ENCODE peak calls at places on chromosome 18, in nine cellular contexts. U is sigmoid colon, L is A549, X is IMR-90, N is GM12878, K is K562, T is ovary, S is thyroid gland, W is tibial nerve. O is an unnamed sample.

GRCh38 chr18:73645175-73645715 is 502.4 kb downstream of the FBXO15 start:
- DNase-seq in T (no peak), L (no peak), X (peak; percentile 77), N (no peak), U (no peak), K (no peak), S (no peak), W (no peak), O (no peak)

GRCh38 chr18:44098551-44099098 is 582.1 kb upstream of the SETBP1 start:
- DNase-seq in W (no peak), L (no peak), S (no peak), U (no peak), T (no peak), K (no peak), X (peak; percentile 17), N (no peak), O (no peak)

GRCh38 chr18:67766930-67767329 is 250.4 kb upstream of the DSEL start:
- DNase-seq in W (no peak), S (no peak), T (no peak), K (no peak), X (peak; percentile 99), L (no peak), U (no peak), N (peak; percentile 5), O (no peak)

GRCh38 chr18:76977108-76977621 is 154.8 kb downstream of the ZNF236 start:
- DNase-seq in T (peak; percentile 9), W (no peak), L (no peak), K (no peak), N (no peak), U (no peak), X (no peak), S (peak; percentile 63), O (no peak)

GRCh38 chr18:44957025-44957424 is 276.3 kb downstream of the SETBP1 start:
- DNase-seq in W (no peak), S (no peak), T (no peak), K (no peak), N (no peak), L (no peak), U (no peak), X (no peak), O (no peak)

GRCh38 chr18:46250084-46250811 is 146.1 kb downstream of the HAUS1 start:
- DNase-seq in T (no peak), K (peak; percentile 25), U (no peak), W (no peak), X (peak; percentile 92), N (peak; percentile 92), L (no peak), S (peak; percentile 47), O (no peak)

GRCh38 chr18:25923193-25923592 is 167.2 kb downstream of the SS18 start:
- DNase-seq in T (no peak), N (no peak), W (no peak), S (no peak), X (no peak), U (no peak), L (no peak), K (no peak), O (no peak)

GRCh38 chr18:50297621-50298442 is 10.3 kb upstream of the CXXC1 start:
- DNase-seq in L (no peak), X (peak; percentile 61), N (peak; percentile 69), U (peak; percentile 85), T (peak; percentile 61), S (peak; percentile 78), W (peak; percentile 56), K (no peak), O (peak; percentile 60)

GRCh38 chr18:62876106-62876505 is 160.8 kb downstream of the PHLPP1 start:
- DNase-seq in L (no peak), K (no peak), X (no peak), N (no peak), T (no peak), U (no peak), W (no peak), S (no peak), O (no peak)

GRCh38 chr18:75422341-75422910 is 5.1 kb downstream of the SMIM21 start:
- DNase-seq in S (no peak), L (no peak), T (no peak), U (no peak), N (no peak), W (no peak), X (peak; percentile 23), K (no peak), O (no peak)

GRCh38 chr18:23884712-23885375 is 129.7 kb upstream of the TTC39C start:
- DNase-seq in X (no peak), T (peak; percentile 30), U (peak; percentile 72), K (no peak), L (no peak), S (peak; percentile 35), W (peak; percentile 34), N (no peak), O (no peak)

GRCh38 chr18:74265546-74266098 is 26.1 kb downstream of the CYB5A start:
- DNase-seq in W (no peak), K (no peak), T (no peak), U (no peak), N (no peak), S (no peak), L (no peak), X (no peak), O (no peak)

GRCh38 chr18:64244571-64244970 is 95.7 kb upstream of the LINC00305 start:
- DNase-seq in X (no peak), S (no peak), K (no peak), T (no peak), U (no peak), L (no peak), N (no peak), W (no peak), O (no peak)

GRCh38 chr18:49848115-49848514 is 34.8 kb upstream of the ACAA2 start:
- DNase-seq in S (no peak), W (no peak), U (no peak), T (no peak), L (no peak), K (no peak), X (no peak), N (no peak), O (no peak)

GRCh38 chr18:48007955-48008701 is 77.7 kb upstream of the SMAD2 start:
- DNase-seq in U (peak; percentile 73), X (no peak), N (no peak), K (peak; percentile 77), W (no peak), T (peak; percentile 73), S (peak; percentile 78), L (peak; percentile 71), O (peak; percentile 32)
- TF ChIP-seq POLR2A in U (no peak), X (no peak), N (no peak), K (no peak), W (no peak), T (no peak), S (no peak), L (peak; percentile 52), O (no peak)

DNA sequence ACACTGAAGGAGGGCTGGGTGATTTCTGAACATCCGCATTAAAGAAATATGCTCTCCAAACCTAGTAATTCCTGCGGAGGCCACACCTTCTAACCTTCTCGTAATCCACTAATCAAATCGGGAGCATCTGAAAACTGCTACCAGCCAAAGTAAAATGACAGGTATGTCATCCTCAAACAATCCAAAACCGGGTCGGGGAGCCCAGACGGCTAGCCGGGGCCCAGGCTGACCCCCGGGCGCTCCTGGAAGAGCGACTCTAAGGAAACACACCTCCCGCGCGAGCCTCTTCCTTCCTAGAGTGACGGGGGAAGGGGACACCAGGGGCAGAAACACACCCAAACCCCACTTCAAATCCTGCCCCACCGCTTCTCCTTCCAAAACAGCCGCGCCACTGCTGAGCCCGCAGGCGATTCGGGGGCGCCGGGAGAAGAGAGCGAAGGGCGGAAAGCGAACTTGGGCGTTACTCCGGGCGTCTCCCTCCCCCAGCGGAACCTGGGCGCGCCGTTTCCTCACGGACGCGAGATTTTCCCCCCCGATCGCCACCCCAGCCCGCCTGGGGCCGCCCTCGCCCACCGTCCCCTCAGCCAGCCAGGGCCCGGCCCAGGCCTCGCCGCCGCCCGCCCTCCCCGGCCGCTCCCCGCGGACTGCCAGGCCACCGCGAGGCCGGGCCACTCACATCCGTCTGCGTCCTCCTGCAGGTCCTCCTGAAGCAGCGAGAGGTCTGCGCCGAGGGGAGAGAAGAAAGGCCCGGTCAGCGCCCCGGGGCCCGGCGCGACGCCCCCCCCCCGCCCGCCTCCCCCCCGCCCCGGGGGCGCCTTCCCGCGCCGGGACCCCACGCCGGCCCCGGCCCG is 584 bp downstream of the PPP4R1 start:
- DNase-seq in U (peak; percentile 83), X (peak; percentile 27), W (peak; percentile 18), S (peak; percentile 66), N (no peak), K (peak; percentile 83), L (no peak), T (peak; percentile 52), O (peak; percentile 11)
- TF ChIP-seq POLR2A in U (no peak), X (peak; percentile 37), W (no peak), S (no peak), N (peak; percentile 55), K (peak; percentile 64), L (no peak), T (no peak), O (no peak)

DNA sequence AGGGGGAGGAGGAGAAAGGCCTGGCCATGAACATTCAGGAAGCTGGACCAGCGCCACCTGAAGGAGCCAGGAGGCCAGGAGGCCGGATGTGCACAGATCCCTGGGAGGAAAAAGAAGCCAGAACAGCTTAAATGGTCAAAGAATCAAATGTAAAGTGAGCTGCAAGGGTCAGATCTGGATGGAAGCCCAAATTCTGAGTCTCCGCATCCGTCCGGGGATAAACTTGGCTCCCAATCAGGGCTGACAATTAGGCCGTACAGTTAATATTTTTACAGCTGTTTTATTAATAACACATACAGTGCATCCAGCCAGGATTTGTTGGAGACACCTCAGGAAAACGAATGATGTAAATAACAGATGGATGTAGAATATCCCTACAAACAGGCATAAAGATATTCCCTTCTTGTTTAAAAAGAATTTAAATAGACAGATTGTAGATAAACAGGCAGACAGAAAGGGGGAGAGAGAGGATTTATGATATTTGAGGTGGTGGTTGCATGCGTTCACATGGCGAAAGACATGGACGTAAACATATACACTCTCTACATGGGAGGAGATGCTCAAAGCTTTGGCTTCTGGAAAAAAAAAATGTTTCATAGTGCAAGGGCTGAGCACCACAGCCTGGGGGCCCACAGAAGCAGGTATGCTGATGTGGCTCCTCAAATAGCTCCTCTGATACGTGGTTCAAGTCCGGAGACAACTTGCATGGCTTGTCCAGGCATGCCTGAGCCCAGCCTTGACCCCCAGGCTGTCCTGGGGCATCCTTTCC is 495.3 kb upstream of the TCF4 start:
- DNase-seq in W (no peak), U (no peak), K (peak; percentile 2), N (no peak), S (no peak), L (no peak), X (peak; percentile 92), T (peak; percentile 57), O (no peak)
- TF ChIP-seq POLR2A in W (no peak), U (no peak), K (no peak), N (no peak), S (no peak), L (no peak), X (no peak), T (no peak), O (no peak)

DNA sequence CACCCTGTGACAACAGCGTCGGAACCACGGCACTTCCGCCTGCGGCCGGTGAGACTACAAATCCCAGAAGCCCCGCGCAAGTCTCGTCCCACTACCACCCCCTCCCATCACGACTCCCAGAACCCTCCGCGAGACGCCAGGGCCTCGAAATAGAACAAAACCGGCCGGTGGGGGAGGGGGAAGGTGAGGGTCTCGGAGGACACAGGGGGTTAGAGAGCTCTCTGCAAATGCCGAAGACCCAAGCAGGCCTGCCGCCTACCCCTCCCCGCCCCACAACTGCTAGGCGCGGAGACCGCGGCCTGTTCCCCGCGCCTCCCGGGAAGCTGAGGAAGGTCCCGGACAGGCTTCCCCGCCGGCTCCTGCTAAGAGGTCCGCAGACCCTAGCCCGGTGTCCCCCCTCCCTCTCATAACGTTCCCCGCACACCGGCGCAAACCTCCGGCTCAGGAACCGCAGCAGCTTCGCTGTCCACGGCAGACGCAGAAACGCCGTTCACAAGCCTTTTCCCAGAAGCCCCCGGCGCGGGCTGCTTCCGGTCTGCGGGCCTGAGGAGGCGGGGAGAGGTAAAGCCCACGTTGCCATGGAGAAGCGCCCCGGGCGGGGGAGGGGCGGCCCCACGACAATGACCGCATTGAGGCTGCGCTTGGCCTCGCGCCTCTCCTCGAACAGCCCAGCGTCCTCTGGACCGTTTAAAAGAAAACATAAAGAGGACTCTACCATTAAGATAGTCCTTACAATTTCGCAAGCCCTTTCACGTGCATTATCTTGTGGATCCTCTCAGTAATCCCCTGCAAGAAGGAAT is at the start of gene ZNF24:
- DNase-seq in X (peak; percentile 87), K (peak; percentile 98), N (peak; percentile 61), U (peak; percentile 98), S (peak; percentile 96), W (peak; percentile 94), T (peak; percentile 95), L (peak; percentile 88), O (peak; percentile 93)
- TF ChIP-seq POLR2A in X (peak; percentile 93), K (peak; percentile 98), N (peak; percentile 91), U (peak; percentile 78), S (peak; percentile 63), W (peak; percentile 66), T (peak; percentile 93), L (peak; percentile 49), O (peak; percentile 79)

O was measured in gastrocnemius medialis.